ENCODE peak calls at places on chromosomes 6 and 20, in ten cellular contexts. E is fibroblast of pulmonary artery; P is IMR-90; J is CD8-positive, alpha-beta T cell; Y is transverse colon; R is fibroblast of villous mesenchyme; S is Peyer's patch; B is fibroblast of mammary gland; K is HCT116; N is AG04449. D is an unnamed sample.

GRCh38 chr6:3228046-3228671 is 706 bp upstream of the TUBB2B start:
- DNase-seq in E (no peak), P (no peak), J (no peak), Y (no peak), R (no peak), S (no peak), B (no peak), K (no peak), N (no peak), D (no peak)

GRCh38 chr6:13172294-13172693 is 156.0 kb downstream of the TBC1D7 start:
- DNase-seq in E (no peak), P (no peak), J (no peak), Y (no peak), R (no peak), S (no peak), B (no peak), K (no peak), N (no peak), D (no peak)

GRCh38 chr20:45783656-45784294 is 7.9 kb downstream of the WFDC3 start:
- DNase-seq in E (peak), P (no peak), J (no peak), Y (peak), R (peak), S (no peak), B (no peak), K (no peak), N (no peak), D (no peak)

GRCh38 chr20:44745560-44746366 is at the start of gene KCNK15:
- DNase-seq in E (no peak), P (peak), J (no peak), Y (peak), R (no peak), S (no peak), B (no peak), K (no peak), N (no peak), D (no peak)

GRCh38 chr6:46323312-46323965 is 152.7 kb upstream of the ENPP5 start:
- DNase-seq in E (peak), P (peak), J (no peak), Y (no peak), R (peak), S (no peak), B (peak), K (no peak), N (peak), D (peak)

GRCh38 chr6:6744551-6744950 is 156.0 kb downstream of the LY86 start:
- DNase-seq in E (no peak), P (no peak), J (no peak), Y (no peak), R (peak), S (no peak), B (no peak), K (no peak), N (no peak), D (no peak)

GRCh38 chr6:127972815-127973214 is 72.0 kb upstream of the THEMIS start:
- DNase-seq in E (no peak), P (no peak), J (no peak), Y (no peak), R (no peak), S (no peak), B (no peak), K (no peak), N (no peak), D (no peak)

GRCh38 chr20:48405909-48406308 is 421.9 kb downstream of the PREX1 start:
- DNase-seq in E (no peak), P (no peak), J (no peak), Y (no peak), R (no peak), S (no peak), B (no peak), K (no peak), N (no peak), D (no peak)

GRCh38 chr20:41134362-41135186 is 2.8 kb upstream of the PLCG1 start:
- DNase-seq in E (no peak), P (no peak), J (no peak), Y (peak), R (no peak), S (no peak), B (no peak), K (no peak), N (no peak), D (no peak)

GRCh38 chr20:4813839-4814695 is 92.4 kb downstream of the PRND start:
- DNase-seq in E (peak), P (no peak), J (peak), Y (peak), R (no peak), S (peak), B (no peak), K (no peak), N (no peak), D (no peak)

GRCh38 chr6:79302341-79302740 is 67.9 kb upstream of the HMGN3 start:
- DNase-seq in E (no peak), P (no peak), J (no peak), Y (no peak), R (no peak), S (no peak), B (no peak), K (peak), N (no peak), D (no peak)

GRCh38 chr20:36154696-36155628 is at the start of gene EPB41L1:
- DNase-seq in E (peak), P (no peak), J (no peak), Y (no peak), R (no peak), S (no peak), B (no peak), K (no peak), N (no peak), D (no peak)

GRCh38 chr6:34696189-34696738 is 303 bp downstream of the ILRUN start:
- DNase-seq in E (peak), P (peak), J (no peak), Y (peak), R (peak), S (no peak), B (peak), K (no peak), N (no peak), D (no peak)

GRCh38 chr6:79427721-79428120 is 109.5 kb downstream of the LCA5 start:
- DNase-seq in E (no peak), P (no peak), J (no peak), Y (no peak), R (no peak), S (no peak), B (no peak), K (no peak), N (no peak), D (no peak)

GRCh38 chr6:133040025-133040838 is 200.9 kb upstream of the EYA4 start:
- DNase-seq in E (peak), P (peak), J (no peak), Y (no peak), R (peak), S (no peak), B (peak), K (peak), N (no peak), D (peak)

GRCh38 chr6:28867078-28867414 is 56.7 kb downstream of the TRIM27 start:
- DNase-seq in E (peak), P (peak), J (no peak), Y (no peak), R (no peak), S (no peak), B (peak), K (no peak), N (no peak), D (no peak)

GRCh38 chr20:53957421-53958172 is 112.8 kb downstream of the BCAS1 start:
- DNase-seq in E (peak), P (peak), J (no peak), Y (no peak), R (peak), S (no peak), B (peak), K (no peak), N (no peak), D (peak)

DNA sequence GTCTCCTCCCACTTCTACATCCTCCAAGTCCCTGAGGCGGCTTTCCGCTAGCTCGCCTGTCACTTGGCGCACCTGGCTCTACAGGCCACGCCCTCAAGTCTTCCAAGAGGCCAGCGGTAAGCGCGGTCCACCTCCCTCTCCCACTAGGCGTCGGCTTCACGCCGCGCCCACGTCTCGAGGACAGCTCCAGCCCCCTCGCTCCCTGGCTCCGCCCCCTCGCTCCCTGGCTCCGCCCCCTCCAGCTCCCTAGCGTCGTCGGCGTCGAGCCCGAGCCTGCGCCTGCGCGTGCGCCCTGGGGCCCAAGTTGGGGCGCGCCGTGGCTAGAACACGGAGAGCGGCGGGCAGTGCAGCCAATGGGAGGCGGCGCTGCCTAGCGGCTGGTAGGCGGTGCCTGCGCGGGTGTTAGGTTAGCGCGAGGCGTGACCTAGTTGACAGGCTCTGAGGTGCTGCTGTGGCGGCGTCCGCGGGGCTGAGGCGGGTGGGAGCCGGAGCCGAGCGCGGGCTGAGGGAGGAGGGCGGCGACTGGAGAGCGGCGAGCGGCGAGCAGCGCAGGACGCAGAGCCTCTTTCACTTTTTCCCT is at the start of gene MACROD2:
- DNase-seq in E (peak), P (peak), J (no peak), Y (peak), R (peak), S (peak), B (peak), K (peak), N (peak), D (peak)
- H3K4me3 ChIP-seq in E (peak), P (peak), J (no peak), Y (peak), R (peak), S (peak), B (peak), K (peak), N (peak), D (peak)

GRCh38 chr6:129980821-129981220 is 37.6 kb upstream of the L3MBTL3 start:
- DNase-seq in E (no peak), P (no peak), J (no peak), Y (no peak), R (no peak), S (no peak), B (peak), K (no peak), N (no peak), D (no peak)

GRCh38 chr6:129978148-129978916 is 40.0 kb upstream of the L3MBTL3 start:
- DNase-seq in E (no peak), P (no peak), J (no peak), Y (no peak), R (no peak), S (no peak), B (no peak), K (no peak), N (no peak), D (no peak)

GRCh38 chr6:129981598-129981997 is 36.8 kb upstream of the L3MBTL3 start:
- DNase-seq in E (peak), P (peak), J (no peak), Y (no peak), R (peak), S (no peak), B (peak), K (peak), N (no peak), D (no peak)
- TF ChIP-seq CTCF in E (peak), P (peak), J (no peak), Y (no peak), R (peak), S (no peak), B (peak), K (peak), N (no peak), D (no peak)

DNA sequence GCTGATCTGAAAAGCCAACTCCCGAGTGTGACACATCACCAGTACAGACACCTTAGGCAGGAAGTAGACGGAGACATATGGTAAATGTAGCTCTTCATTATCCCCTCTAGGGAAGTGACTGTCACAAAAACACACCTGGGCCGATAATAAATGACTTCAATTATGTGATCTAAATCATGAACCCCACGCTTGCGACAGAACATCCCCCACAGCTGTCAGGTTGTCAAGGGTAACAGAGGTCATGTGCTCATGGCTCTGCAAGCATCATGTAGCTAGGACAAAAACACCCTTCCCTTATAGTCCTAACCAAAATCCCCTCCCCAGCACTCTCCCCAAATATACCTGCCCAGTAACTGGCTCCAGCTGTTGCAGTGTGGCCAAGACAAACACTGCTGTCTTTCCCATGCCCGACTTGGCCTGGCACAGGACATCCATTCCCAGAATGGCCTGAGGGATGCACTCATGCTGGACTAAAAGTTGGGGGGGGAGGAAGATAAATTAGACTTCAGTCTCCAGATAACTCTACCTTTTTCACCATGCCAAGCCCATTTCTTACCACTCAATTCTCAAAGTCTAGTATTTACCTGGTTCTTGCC is 2.9 kb downstream of the DDX39B start:
- DNase-seq in E (no peak), P (no peak), J (no peak), Y (no peak), R (no peak), S (no peak), B (no peak), K (no peak), N (no peak), D (no peak)
- H3K4me3 ChIP-seq in E (peak), P (no peak), J (no peak), Y (no peak), R (peak), S (no peak), B (peak), K (no peak), N (peak), D (peak)

GRCh38 chr20:59560588-59561227 is 43.6 kb upstream of the PHACTR3 start:
- DNase-seq in E (peak), P (peak), J (no peak), Y (no peak), R (peak), S (no peak), B (peak), K (peak), N (no peak), D (no peak)
- TF ChIP-seq CTCF in E (peak), P (peak), J (peak), Y (peak), R (peak), S (peak), B (peak), K (peak), N (peak), D (peak)